ENCODE peak calls at places on chromosomes 13 and 19, in nine cellular contexts. K is OCI-M1; C is T follicular helper cell; O is GM12891; F is A549; I is NCI-H2227 treated with DMSO at 0.1 percent for 48 hours; E is OCI-LY7; W is NCI-H1105; D is stimulated activated CD4-positive, alpha-beta T cell treated with anti-CD3 and anti-CD28 coated beads, TNF-alpha, amount 100 ng/mL, for 24 hours. R is an unnamed sample.

GRCh38 chr19:38004505-38005223 is 97.7 kb downstream of the SIPA1L3 start:
- DNase-seq in E (peak; percentile 93), F (peak; percentile 91), W (peak; percentile 91), O (peak; percentile 54), I (peak; percentile 100), D (no peak), K (peak; percentile 96), C (no peak), R (peak; percentile 89)

GRCh38 chr19:20565321-20566018 is at the start of gene ZNF737:
- DNase-seq in F (peak; percentile 0), O (peak; percentile 63), K (peak; percentile 99), E (peak; percentile 98), D (peak; percentile 85), I (peak; percentile 78), W (peak; percentile 98), C (peak; percentile 90), R (peak; percentile 3)

GRCh38 chr19:16825312-16826168 is 3.7 kb upstream of the SIN3B start:
- DNase-seq in F (no peak), C (no peak), O (no peak), D (no peak), W (peak; percentile 57), K (peak; percentile 55), E (no peak), I (peak; percentile 6), R (peak; percentile 9)

GRCh38 chr19:37594982-37595382 is 306 bp downstream of the ZNF540 start:
- DNase-seq in F (peak; percentile 20), C (peak; percentile 41), W (peak; percentile 44), I (peak; percentile 95), O (peak; percentile 22), E (no peak), D (peak; percentile 20), K (peak; percentile 70), R (no peak)

GRCh38 chr19:48255376-48256303 is at the start of gene CARD8:
- DNase-seq in I (peak; percentile 89), O (no peak), D (peak; percentile 75), E (peak; percentile 92), C (peak; percentile 70), W (peak; percentile 83), F (peak; percentile 88), K (peak; percentile 99), R (peak; percentile 95)

GRCh38 chr13:45603338-45603737 is 12.2 kb downstream of the ERICH6B start:
- DNase-seq in W (no peak), I (no peak), E (no peak), C (no peak), O (no peak), D (no peak), F (no peak), K (no peak), R (no peak)

GRCh38 chr19:51098366-51099069 is 9.7 kb downstream of the CTU1 start:
- DNase-seq in K (no peak), D (no peak), I (no peak), E (no peak), C (no peak), F (no peak), W (no peak), O (no peak), R (no peak)

GRCh38 chr13:30138511-30138910 is 168.8 kb downstream of the KATNAL1 start:
- DNase-seq in W (no peak), K (peak; percentile 8), I (no peak), D (no peak), E (no peak), F (no peak), O (no peak), C (no peak), R (no peak)

GRCh38 chr13:92769064-92769463 is 457.5 kb upstream of the GPC6 start:
- DNase-seq in E (no peak), K (peak; percentile 87), W (no peak), F (no peak), O (no peak), D (no peak), C (no peak), I (no peak), R (no peak)

GRCh38 chr13:50697746-50698526 is 145.6 kb downstream of the DLEU7 start:
- DNase-seq in K (no peak), O (no peak), E (no peak), I (peak; percentile 47), W (no peak), F (no peak), C (no peak), D (no peak), R (no peak)

GRCh38 chr19:35718345-35719041 is 690 bp downstream of the KMT2B start:
- DNase-seq in F (peak; percentile 50), W (peak; percentile 6), O (no peak), C (no peak), E (peak; percentile 59), D (no peak), K (peak; percentile 50), I (peak; percentile 46), R (peak; percentile 22)

GRCh38 chr13:51959773-51960172 is 51.5 kb downstream of the ATP7B start:
- DNase-seq in D (no peak), W (no peak), O (peak; percentile 38), I (no peak), K (peak; percentile 76), F (no peak), E (peak; percentile 25), C (no peak), R (no peak)

GRCh38 chr19:40976134-40976533 is 14.9 kb upstream of the CYP2B6 start:
- DNase-seq in K (no peak), C (no peak), W (no peak), I (no peak), D (no peak), F (no peak), O (no peak), E (no peak), R (no peak)

GRCh38 chr19:45069056-45069455 is 7.2 kb downstream of the ZNF296 start:
- DNase-seq in K (no peak), E (no peak), D (no peak), F (peak; percentile 61), W (no peak), C (no peak), I (no peak), O (no peak), R (no peak)

GRCh38 chr13:40613192-40613818 is 53.1 kb downstream of the FOXO1 start:
- DNase-seq in O (no peak), F (no peak), D (peak; percentile 17), W (no peak), I (no peak), E (peak; percentile 68), C (peak; percentile 44), K (peak; percentile 17), R (peak; percentile 45)

GRCh38 chr19:49210108-49210900 is 52.7 kb downstream of the TRPM4 start:
- DNase-seq in W (no peak), D (no peak), I (no peak), F (no peak), O (no peak), C (peak; percentile 23), K (no peak), E (peak; percentile 61), R (no peak)

GRCh38 chr13:89267734-89268133 is 1596.6 kb downstream of the SLITRK5 start:
- DNase-seq in D (no peak), C (no peak), I (no peak), O (no peak), K (no peak), F (no peak), W (no peak), E (no peak), R (no peak)

GRCh38 chr13:78976696-78977095 is 317.7 kb upstream of the OBI1 start:
- DNase-seq in E (no peak), C (no peak), F (no peak), I (no peak), D (no peak), K (no peak), W (no peak), O (no peak), R (no peak)

GRCh38 chr19:10580979-10581631 is 6.0 kb downstream of the AP1M2 start:
- DNase-seq in F (peak; percentile 56), C (peak; percentile 81), O (peak; percentile 77), W (no peak), I (peak; percentile 71), K (peak; percentile 100), E (peak; percentile 98), D (peak; percentile 83), R (peak; percentile 93)

R was measured in KBM-7.